ENCODE peak calls at places on chromosomes 3 and 15, in six cellular contexts. Z is T-cell, Y is non-pigmented ciliary epithelial cell, A is HS-5, L is AML-193, H is DMS153. F is an unnamed sample.

GRCh38 chr15:35427091-35427490 is 118.9 kb downstream of the DPH6 start:
- DNase-seq in H (no peak), Y (peak), A (peak), Z (no peak), L (no peak), F (no peak)

GRCh38 chr3:126402178-126402577 is 7.5 kb downstream of the CFAP100 start:
- DNase-seq in L (no peak), Z (no peak), Y (no peak), A (no peak), H (no peak), F (no peak)

GRCh38 chr3:188147782-188148181 is 6.2 kb upstream of the LPP start:
- DNase-seq in L (no peak), Y (no peak), H (no peak), Z (no peak), A (no peak), F (no peak)

GRCh38 chr15:72818632-72819031 is 35.1 kb upstream of the ADPGK start:
- DNase-seq in H (no peak), A (no peak), L (no peak), Z (no peak), Y (no peak), F (no peak)

GRCh38 chr15:90914240-90915080 is 11.4 kb downstream of the MAN2A2 start:
- DNase-seq in L (no peak), A (no peak), Y (no peak), H (no peak), Z (no peak), F (peak)

GRCh38 chr3:42097166-42097946 is 6.2 kb downstream of the TRAK1 start:
- DNase-seq in A (no peak), Z (no peak), Y (peak), H (no peak), L (no peak), F (no peak)

GRCh38 chr3:54931182-54931581 is 3.3 kb upstream of the LRTM1 start:
- DNase-seq in H (no peak), A (no peak), Y (no peak), L (no peak), Z (no peak), F (peak)

GRCh38 chr3:115292677-115293076 is 145.6 kb upstream of the ZBTB20 start:
- DNase-seq in L (no peak), A (no peak), H (no peak), Z (no peak), Y (no peak), F (no peak)

GRCh38 chr3:179454887-179455286 is 3.6 kb upstream of the GNB4 start:
- DNase-seq in Z (no peak), Y (no peak), L (no peak), H (no peak), A (no peak), F (no peak)

GRCh38 chr15:25061808-25062550 is 107.2 kb downstream of the SNRPN start:
- DNase-seq in H (no peak), A (no peak), Z (no peak), L (no peak), Y (no peak), F (no peak)

GRCh38 chr3:184237772-184238171 is 8.4 kb downstream of the VWA5B2 start:
- DNase-seq in Z (no peak), A (no peak), L (no peak), H (peak), Y (no peak), F (no peak)

GRCh38 chr3:98734737-98735136 is 28.4 kb upstream of the ST3GAL6 start:
- DNase-seq in H (no peak), Y (no peak), Z (no peak), A (no peak), L (no peak), F (no peak)

GRCh38 chr3:14957933-14958332 is 10.6 kb downstream of the NR2C2 start:
- DNase-seq in Z (no peak), A (no peak), Y (no peak), H (no peak), L (no peak), F (no peak)

GRCh38 chr15:79769081-79769481 is 127.7 kb downstream of the MTHFS start:
- DNase-seq in H (no peak), Y (no peak), Z (no peak), L (peak), A (peak), F (peak)

GRCh38 chr3:147383617-147384016 is 22.7 kb downstream of the ZIC4 start:
- DNase-seq in H (no peak), L (no peak), Y (no peak), A (no peak), Z (no peak), F (peak)

GRCh38 chr3:185831195-185831594 is 6.4 kb upstream of the IGF2BP2 start:
- DNase-seq in L (no peak), Z (no peak), Y (no peak), H (peak), A (no peak), F (no peak)

GRCh38 chr3:194640829-194641228 is 7.6 kb upstream of the TMEM44 start:
- DNase-seq in L (no peak), H (no peak), A (no peak), Z (peak), Y (no peak), F (peak)

GRCh38 chr3:42663581-42664442 is 10.3 kb downstream of the ZBTB47 start:
- DNase-seq in Z (no peak), Y (no peak), H (no peak), L (no peak), A (no peak), F (no peak)